ENCODE peak calls at places on chromosomes 6 and 20, in seven cellular contexts. D is NCI-H1092; A is H9; Q is heart left ventricle; V is T-helper 17 cell; R is activated naive CD4-positive, alpha-beta T cell treated with Interleukin-2 at 50 U/mL for 16 hours; W is Calu3. C is an unnamed sample.

GRCh38 chr6:27471365-27472115 is 1.4 kb downstream of the ZNF184 start:
- DNase-seq in D (no peak), A (no peak), Q (no peak), V (no peak), R (no peak), W (no peak), C (peak; percentile 10)

GRCh38 chr20:25195014-25195961 is at the start of gene ENTPD6:
- DNase-seq in D (peak; percentile 88), A (peak; percentile 85), Q (peak; percentile 94), V (peak; percentile 94), R (peak; percentile 90), W (peak; percentile 80), C (peak; percentile 94)

GRCh38 chr6:147900191-147900830 is 391.8 kb downstream of the SAMD5 start:
- DNase-seq in D (no peak), A (no peak), Q (no peak), V (no peak), R (no peak), W (no peak), C (no peak)

GRCh38 chr20:59015411-59015810 is 3.8 kb upstream of the TUBB1 start:
- DNase-seq in D (no peak), A (no peak), Q (no peak), V (no peak), R (no peak), W (no peak), C (no peak)

GRCh38 chr6:92715991-92716390 is 703.4 kb downstream of the EPHA7 start:
- DNase-seq in D (no peak), A (no peak), Q (no peak), V (no peak), R (no peak), W (no peak), C (peak; percentile 45)

GRCh38 chr6:159686697-159687096 is 6.3 kb downstream of the SOD2 start:
- DNase-seq in D (no peak), A (no peak), Q (no peak), V (no peak), R (no peak), W (no peak), C (no peak)

GRCh38 chr6:111727798-111728197 is 122.1 kb upstream of the TRAF3IP2 start:
- DNase-seq in D (no peak), A (no peak), Q (no peak), V (no peak), R (no peak), W (no peak), C (peak; percentile 79)

GRCh38 chr6:108948252-108948651 is 100.0 kb downstream of the ARMC2 start:
- DNase-seq in D (no peak), A (no peak), Q (no peak), V (no peak), R (no peak), W (no peak), C (peak; percentile 84)

GRCh38 chr6:107144014-107144413 is 28.7 kb upstream of the BEND3 start:
- DNase-seq in D (no peak), A (no peak), Q (no peak), V (no peak), R (no peak), W (no peak), C (no peak)

GRCh38 chr6:144283781-144284473 is 1.2 kb upstream of the UTRN start:
- DNase-seq in D (no peak), A (no peak), Q (no peak), V (no peak), R (no peak), W (no peak), C (no peak)

GRCh38 chr20:21048841-21049273 is 57.3 kb downstream of the LINC00237 start:
- DNase-seq in D (no peak), A (peak; percentile 79), Q (no peak), V (peak; percentile 36), R (peak; percentile 37), W (peak; percentile 17), C (peak; percentile 41)

GRCh38 chr6:49499623-49500022 is at the start of gene GLYATL3:
- DNase-seq in D (no peak), A (no peak), Q (no peak), V (no peak), R (no peak), W (no peak), C (no peak)

GRCh38 chr20:53116733-53117132 is 144.6 kb downstream of the TSHZ2 start:
- DNase-seq in D (no peak), A (no peak), Q (no peak), V (no peak), R (no peak), W (no peak), C (no peak)

C was measured in NCI-H446.